ENCODE peak calls at places on chromosomes 1 and 21, in four cellular contexts. S, Q, D and X are unnamed samples.

GRCh38 chr1:23475641-23476040 is 8.3 kb downstream of the ASAP3 start:
- DNase-seq in S (no peak), Q (no peak), D (no peak), X (no peak)

GRCh38 chr1:89955806-89956205 is 39.1 kb upstream of the ZNF326 start:
- DNase-seq in S (no peak), Q (no peak), D (no peak), X (no peak)

GRCh38 chr21:41664881-41665765 is 101.7 kb downstream of the RIPK4 start:
- DNase-seq in S (no peak), Q (no peak), D (no peak), X (no peak)

GRCh38 chr1:175433586-175434267 is 241.2 kb upstream of the KIAA0040 start:
- DNase-seq in S (no peak), Q (no peak), D (no peak), X (no peak)

GRCh38 chr1:23291706-23292105 is 52.4 kb downstream of the HNRNPR start:
- DNase-seq in S (no peak), Q (no peak), D (no peak), X (no peak)

GRCh38 chr21:42080788-42081083 is 9.6 kb downstream of the UMODL1 start:
- DNase-seq in S (no peak), Q (peak), D (no peak), X (no peak)

GRCh38 chr1:174204697-174205308 is 45.5 kb downstream of the RABGAP1L start:
- DNase-seq in S (no peak), Q (no peak), D (no peak), X (no peak)

GRCh38 chr1:20486457-20487235 is 636 bp upstream of the CAMK2N1 start:
- DNase-seq in S (peak), Q (no peak), D (peak), X (no peak)

GRCh38 chr1:210883821-210884220 is 250.1 kb downstream of the KCNH1 start:
- DNase-seq in S (no peak), Q (no peak), D (no peak), X (no peak)

GRCh38 chr1:163650624-163651023 is 328.9 kb downstream of the NUF2 start:
- DNase-seq in S (no peak), Q (no peak), D (no peak), X (no peak)

GRCh38 chr1:59828160-59828559 is 13.4 kb downstream of the HOOK1 start:
- DNase-seq in S (no peak), Q (no peak), D (no peak), X (no peak)

GRCh38 chr1:19786988-19787423 is 12.7 kb downstream of the TMCO4 start:
- DNase-seq in S (no peak), Q (no peak), D (peak), X (no peak)

GRCh38 chr21:38459490-38459889 is 38.8 kb downstream of the ERG start:
- DNase-seq in S (no peak), Q (no peak), D (no peak), X (no peak)

GRCh38 chr1:193569696-193570269 is 383.4 kb upstream of the B3GALT2 start:
- DNase-seq in S (no peak), Q (no peak), D (no peak), X (no peak)

GRCh38 chr1:150486966-150487762 is at the start of gene TARS2:
- DNase-seq in S (peak), Q (peak), D (peak), X (peak)

GRCh38 chr1:159282118-159282517 is 20.0 kb upstream of the FCER1A start:
- DNase-seq in S (no peak), Q (peak), D (no peak), X (no peak)

GRCh38 chr1:94617139-94617805 is 75.7 kb upstream of the F3 start:
- DNase-seq in S (no peak), Q (no peak), D (no peak), X (no peak)

GRCh38 chr1:23343246-23344110 is 606 bp downstream of the HNRNPR start:
- DNase-seq in S (no peak), Q (peak), D (no peak), X (no peak)

GRCh38 chr1:167114725-167115124 is 20.9 kb downstream of the STYXL2 start:
- DNase-seq in S (no peak), Q (no peak), D (no peak), X (no peak)

GRCh38 chr1:113868387-113869083 is 3.0 kb downstream of the PTPN22 start:
- DNase-seq in S (no peak), Q (no peak), D (no peak), X (no peak)

GRCh38 chr1:60394436-60394835 is 320.9 kb upstream of the C1orf87 start:
- DNase-seq in S (no peak), Q (no peak), D (no peak), X (no peak)

GRCh38 chr1:28751315-28752056 is 14.7 kb downstream of the YTHDF2 start:
- DNase-seq in S (no peak), Q (no peak), D (no peak), X (no peak)

GRCh38 chr1:205351984-205352713 is 4.6 kb downstream of the KLHDC8A start:
- DNase-seq in S (no peak), Q (no peak), D (no peak), X (no peak)
- TF ChIP-seq POLR2AphosphoS5 in S (no peak), Q (no peak), D (no peak), X (no peak)

DNA sequence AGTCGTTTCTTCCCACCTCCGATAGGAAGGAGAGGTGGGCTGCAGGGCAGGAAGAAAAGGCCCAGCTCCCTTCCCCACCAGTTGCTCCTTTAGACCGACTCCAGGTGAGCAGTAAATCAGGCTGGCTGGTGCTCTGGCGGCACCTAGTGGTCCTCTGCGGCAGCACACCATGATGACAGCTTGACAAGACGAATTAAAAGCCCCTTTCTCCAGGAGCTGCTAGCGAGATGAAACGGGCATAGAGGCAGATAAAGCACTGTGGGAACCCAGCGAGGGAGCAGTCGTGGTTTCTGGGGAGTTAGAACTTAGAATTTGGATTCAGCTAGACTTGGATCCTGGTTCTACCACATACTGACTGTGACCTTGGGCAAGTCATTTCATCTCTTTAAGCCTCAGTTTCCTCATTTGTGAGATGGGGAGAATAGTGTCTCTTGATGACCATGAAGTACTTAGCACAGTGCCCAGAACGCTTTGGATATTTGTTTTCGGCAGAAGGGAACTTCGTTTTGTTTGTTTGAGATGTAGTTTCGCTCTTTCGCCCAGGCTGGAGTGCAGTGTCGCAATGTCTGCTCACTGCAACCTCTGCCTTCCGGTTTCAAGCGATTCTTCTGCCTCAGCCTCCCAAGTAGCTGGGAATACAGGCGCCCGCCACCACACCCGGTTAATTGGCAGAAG is 21.8 kb upstream of the COL9A2 start:
- DNase-seq in S (peak), Q (peak), D (peak), X (peak)
- TF ChIP-seq POLR2AphosphoS5 in S (no peak), Q (no peak), D (no peak), X (no peak)

GRCh38 chr1:160925652-160926241 is 28.9 kb downstream of the ITLN2 start:
- DNase-seq in S (no peak), Q (no peak), D (no peak), X (no peak)
- TF ChIP-seq POLR2AphosphoS5 in S (no peak), Q (no peak), D (no peak), X (no peak)

GRCh38 chr1:17874665-17875064 is 119.5 kb downstream of the ACTL8 start:
- DNase-seq in S (no peak), Q (no peak), D (no peak), X (no peak)
- TF ChIP-seq POLR2AphosphoS5 in S (no peak), Q (no peak), D (no peak), X (no peak)

GRCh38 chr1:32991386-32991785 is 26.8 kb upstream of the RNF19B start:
- DNase-seq in S (no peak), Q (no peak), D (no peak), X (no peak)

GRCh38 chr1:32988665-32989064 is 24.1 kb upstream of the RNF19B start:
- DNase-seq in S (no peak), Q (no peak), D (no peak), X (no peak)

GRCh38 chr1:32990887-32991286 is 26.3 kb upstream of the RNF19B start:
- DNase-seq in S (no peak), Q (no peak), D (no peak), X (no peak)

GRCh38 chr1:32991819-32992488 is 27.3 kb upstream of the RNF19B start:
- DNase-seq in S (no peak), Q (no peak), D (no peak), X (no peak)

DNA sequence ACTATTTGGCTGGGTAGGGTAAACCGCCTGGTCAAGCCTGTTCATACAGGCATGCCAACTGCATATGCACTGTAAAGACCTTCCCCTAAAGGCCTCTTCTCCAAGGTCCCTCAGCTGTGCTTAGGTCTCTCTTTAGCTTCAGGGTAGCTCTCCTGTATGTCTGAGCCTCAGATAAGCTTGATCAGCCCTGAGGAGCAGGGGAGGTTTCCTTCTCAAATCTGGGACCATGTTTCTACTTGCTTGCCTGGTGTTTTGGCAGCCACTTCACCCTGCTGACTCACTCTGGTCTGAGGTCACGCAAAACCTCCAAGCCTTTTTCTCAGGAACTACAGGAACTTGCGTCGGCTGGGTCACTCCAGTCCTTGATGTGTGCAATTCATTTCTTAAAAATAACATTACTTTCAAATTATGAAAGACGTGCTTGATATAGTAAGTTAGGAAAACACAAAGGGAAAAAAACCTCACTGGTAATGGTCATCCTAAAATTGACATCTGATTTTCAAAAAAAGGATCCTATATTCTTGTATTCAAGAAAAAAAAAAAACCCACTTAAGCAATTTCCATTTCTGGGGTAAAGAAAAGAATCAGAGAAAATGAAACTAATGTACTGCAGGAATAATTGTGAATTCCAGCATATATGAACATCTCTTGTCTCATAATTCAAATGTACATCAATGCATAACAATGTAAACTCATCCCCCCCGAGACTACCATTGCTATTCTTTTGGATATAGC is 24.7 kb upstream of the RNF19B start:
- DNase-seq in S (peak), Q (peak), D (peak), X (no peak)
- TF ChIP-seq POLR2AphosphoS5 in S (no peak), Q (no peak), D (peak), X (no peak)

DNA sequence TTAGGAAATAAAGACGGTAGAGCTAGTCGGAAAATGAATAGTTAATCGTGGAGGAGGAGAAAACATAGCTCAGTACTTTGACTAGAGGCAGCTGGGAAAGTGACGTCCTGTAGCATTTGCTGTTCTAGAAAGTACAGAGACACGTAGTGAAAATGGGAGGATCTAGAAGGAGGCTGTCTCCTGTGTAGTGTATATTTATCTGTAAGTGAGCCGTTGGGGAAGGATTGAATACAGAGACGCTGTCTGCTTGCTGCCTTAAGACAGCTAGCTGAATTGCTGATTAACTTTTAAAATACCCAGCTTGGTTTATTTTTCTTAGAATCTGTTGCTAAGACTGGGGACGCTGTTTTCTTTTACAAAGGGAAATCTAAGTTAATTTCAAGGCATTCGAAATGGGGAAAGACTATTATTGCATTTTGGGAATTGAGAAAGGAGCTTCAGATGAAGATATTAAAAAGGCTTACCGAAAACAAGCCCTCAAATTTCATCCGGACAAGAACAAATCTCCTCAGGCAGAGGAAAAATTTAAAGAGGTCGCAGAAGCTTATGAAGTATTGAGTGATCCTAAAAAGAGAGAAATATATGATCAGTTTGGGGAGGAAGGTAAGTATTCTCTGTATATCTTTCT is at the start of gene DNAJB4:
- DNase-seq in S (peak), Q (peak), D (peak), X (peak)
- TF ChIP-seq POLR2AphosphoS5 in S (no peak), Q (peak), D (peak), X (no peak)

GRCh38 chr1:24930703-24931480 is 816 bp upstream of the RUNX3 start:
- DNase-seq in S (no peak), Q (no peak), D (no peak), X (no peak)

GRCh38 chr1:24928631-24929090 is 1.4 kb downstream of the RUNX3 start:
- DNase-seq in S (no peak), Q (no peak), D (no peak), X (no peak)

GRCh38 chr1:24927886-24928630 is 2.0 kb downstream of the RUNX3 start:
- DNase-seq in S (no peak), Q (no peak), D (no peak), X (no peak)

GRCh38 chr1:24929876-24930702 is at the start of gene RUNX3:
- DNase-seq in S (peak), Q (peak), D (peak), X (peak)

DNA sequence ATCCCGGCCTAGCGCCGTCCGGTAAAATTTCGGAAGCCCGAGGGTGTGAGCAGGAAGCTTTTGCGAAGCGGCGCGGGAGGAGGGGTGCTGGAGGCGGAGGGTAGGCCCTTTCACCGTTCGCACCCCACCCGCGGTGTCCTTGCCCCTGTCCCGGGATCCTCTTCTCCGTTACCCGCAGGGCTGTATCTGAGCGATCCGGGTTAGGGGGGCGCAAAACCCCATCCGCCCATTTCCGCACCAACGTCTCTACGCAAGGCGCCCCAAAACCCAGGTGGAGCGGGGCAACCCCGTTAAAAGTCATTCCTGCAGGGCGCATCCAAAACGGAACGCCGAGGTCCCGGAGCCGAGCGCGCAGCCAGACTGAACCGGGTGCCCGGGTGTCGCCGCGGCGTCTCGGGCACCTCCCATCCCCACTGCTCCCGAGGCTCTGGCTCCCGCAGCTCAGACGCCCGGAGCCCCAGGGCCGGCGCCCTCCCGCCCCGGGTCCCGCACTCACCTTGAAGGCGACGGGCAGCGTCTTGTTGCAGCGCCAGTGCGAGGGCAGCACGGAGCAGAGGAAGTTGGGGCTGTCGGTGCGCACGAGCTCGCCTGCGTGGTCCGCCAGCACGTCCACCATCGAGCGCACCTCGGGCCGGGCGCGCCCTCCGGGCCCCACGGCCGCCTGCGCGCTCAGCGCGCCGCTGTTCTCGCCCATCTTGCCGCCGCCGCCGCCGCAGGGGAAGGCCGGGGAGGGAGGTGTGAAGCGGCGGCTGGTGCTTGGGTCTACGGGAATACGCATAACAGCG is 793 bp downstream of the RUNX3 start:
- DNase-seq in S (no peak), Q (peak), D (no peak), X (no peak)
- TF ChIP-seq POLR2AphosphoS5 in S (no peak), Q (peak), D (no peak), X (peak)

GRCh38 chr21:34886554-34887385 is 162.3 kb downstream of the RUNX1 start:
- DNase-seq in S (peak), Q (no peak), D (no peak), X (no peak)

GRCh38 chr21:34888569-34889286 is 160.4 kb downstream of the RUNX1 start:
- DNase-seq in S (peak), Q (no peak), D (peak), X (peak)

GRCh38 chr21:34889537-34890257 is 159.4 kb downstream of the RUNX1 start:
- DNase-seq in S (peak), Q (peak), D (peak), X (peak)

GRCh38 chr21:34889287-34889536 is 159.9 kb downstream of the RUNX1 start:
- DNase-seq in S (no peak), Q (peak), D (peak), X (no peak)

DNA sequence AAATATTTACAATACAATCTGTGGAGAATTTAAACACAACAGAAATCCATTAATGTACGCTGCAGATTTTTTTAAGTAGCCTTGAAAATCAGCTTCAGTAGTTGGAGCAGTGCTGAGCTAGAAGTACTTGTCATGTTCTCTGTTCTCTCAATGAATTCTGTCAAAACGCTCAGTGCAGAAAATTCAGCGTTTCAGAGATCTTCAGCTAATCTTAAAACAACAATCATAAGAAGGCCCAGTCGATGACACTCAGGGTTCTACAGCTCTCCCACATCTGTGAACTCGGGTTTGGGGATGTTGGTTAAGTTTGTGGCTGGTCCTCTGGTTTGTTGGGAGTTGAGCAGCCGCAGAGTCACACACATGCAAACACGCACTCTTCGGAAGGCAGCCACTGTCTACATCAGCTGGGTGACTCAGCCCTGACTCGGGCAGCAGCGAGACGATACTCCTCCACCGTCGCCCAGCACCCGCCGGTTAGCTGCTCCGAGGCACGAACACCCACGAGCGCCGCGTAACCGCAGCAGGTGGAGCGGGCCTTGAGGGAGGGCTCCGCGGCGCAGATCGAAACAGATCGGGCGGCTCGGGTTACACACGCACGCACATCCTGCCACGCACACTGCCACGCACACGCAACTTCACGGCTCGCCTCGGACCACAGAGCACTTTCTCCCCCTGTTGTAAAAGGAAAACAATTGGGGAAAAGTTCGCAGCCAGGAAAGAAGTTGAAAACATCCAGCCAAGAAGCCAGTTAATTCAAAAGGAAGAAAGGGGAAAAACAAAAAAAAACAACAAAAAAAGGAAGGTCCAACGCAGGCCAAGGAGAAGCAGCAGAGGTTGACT is 161.2 kb downstream of the RUNX1 start:
- DNase-seq in S (peak), Q (peak), D (peak), X (peak)
- TF ChIP-seq POLR2AphosphoS5 in S (no peak), Q (peak), D (no peak), X (no peak)

GRCh38 chr1:55215194-55216021 is at the start of gene USP24:
- DNase-seq in S (peak), Q (no peak), D (peak), X (peak)
- TF ChIP-seq POLR2AphosphoS5 in S (peak), Q (peak), D (peak), X (peak)